ENCODE peak calls at places on chromosomes 4 and X, in four cellular contexts. Q is activated CD4-positive, alpha-beta T cell treated with anti-CD3 and anti-CD28 coated beads, Interleukin-2, amount 50 U/mL, for 48 hours; B is astrocyte of the spinal cord; F is GM20000. C is an unnamed sample.

GRCh38 chrX:134554291-134554690 is 94.3 kb downstream of the HPRT1 start:
- DNase-seq in Q (no peak), B (no peak), F (no peak), C (peak; percentile 5)

GRCh38 chr4:124753941-124754581 is 41.5 kb upstream of the ANKRD50 start:
- DNase-seq in Q (no peak), B (no peak), F (no peak), C (no peak)

GRCh38 chr4:68240618-68241017 is 4.9 kb downstream of the TMPRSS11B start:
- DNase-seq in Q (no peak), B (no peak), F (no peak), C (no peak)

GRCh38 chrX:68354869-68355628 is 78.2 kb downstream of the OPHN1 start:
- DNase-seq in Q (no peak), B (peak; percentile 8), F (no peak), C (no peak)

GRCh38 chr4:183257808-183258207 is 62.3 kb downstream of the CLDN22 start:
- DNase-seq in Q (no peak), B (no peak), F (no peak), C (no peak)

GRCh38 chr4:128924951-128925350 is 115.5 kb downstream of the JADE1 start:
- DNase-seq in Q (no peak), B (no peak), F (no peak), C (no peak)

GRCh38 chrX:63421411-63421810 is 70.3 kb upstream of the SPIN4 start:
- DNase-seq in Q (no peak), B (no peak), F (no peak), C (no peak)

GRCh38 chr4:56755901-56756300 is 65.6 kb downstream of the SPINK2 start:
- DNase-seq in Q (no peak), B (peak; percentile 20), F (no peak), C (no peak)

GRCh38 chr4:127631420-127631819 is 1.3 kb upstream of the INTU start:
- DNase-seq in Q (no peak), B (peak; percentile 20), F (no peak), C (no peak)

GRCh38 chrX:1925053-1925481 is 310.2 kb downstream of the ASMT start:
- DNase-seq in Q (no peak), B (no peak), F (no peak), C (peak; percentile 18)

GRCh38 chr4:95505149-95505548 is 43.6 kb downstream of the UNC5C start:
- DNase-seq in Q (no peak), B (peak; percentile 87), F (no peak), C (no peak)

GRCh38 chrX:27078371-27078770 is 384.8 kb downstream of the PPP4R3C start:
- DNase-seq in Q (no peak), B (no peak), F (no peak), C (no peak)

GRCh38 chr4:54571293-54571723 is 86.4 kb upstream of the KIT start:
- DNase-seq in Q (no peak), B (no peak), F (no peak), C (no peak)

GRCh38 chr4:142351958-142352357 is 494.1 kb downstream of the INPP4B start:
- DNase-seq in Q (no peak), B (no peak), F (no peak), C (no peak)

GRCh38 chrX:150525061-150525919 is 43.1 kb upstream of the MTM1 start:
- DNase-seq in Q (no peak), B (no peak), F (no peak), C (no peak)

GRCh38 chrX:137041329-137041728 is 7.5 kb upstream of the GPR101 start:
- DNase-seq in Q (no peak), B (no peak), F (no peak), C (no peak)

GRCh38 chr4:118888666-118889312 is at the start of gene SYNPO2:
- DNase-seq in Q (peak; percentile 48), B (peak; percentile 90), F (peak; percentile 34), C (peak; percentile 90)

GRCh38 chr4:174592985-174593335 is 70.7 kb upstream of the HPGD start:
- DNase-seq in Q (no peak), B (peak; percentile 55), F (no peak), C (peak; percentile 63)

GRCh38 chrX:154373340-154374306 is 811 bp downstream of the FLNA start:
- DNase-seq in Q (peak; percentile 37), B (peak; percentile 79), F (peak; percentile 49), C (peak; percentile 64)

GRCh38 chr4:139917896-139918295 is 236.1 kb downstream of the MAML3 start:
- DNase-seq in Q (no peak), B (no peak), F (no peak), C (no peak)

GRCh38 chr4:115433501-115433900 is 320.1 kb upstream of the NDST4 start:
- DNase-seq in Q (no peak), B (no peak), F (no peak), C (no peak)

GRCh38 chr4:72970756-72971155 is 98.8 kb downstream of the COX18 start:
- DNase-seq in Q (no peak), B (no peak), F (no peak), C (no peak)

GRCh38 chr4:73815145-73815544 is 21.3 kb upstream of the CXCL6 start:
- DNase-seq in Q (no peak), B (peak; percentile 48), F (no peak), C (no peak)

GRCh38 chrX:72396117-72396516 is 90.4 kb upstream of the CITED1 start:
- DNase-seq in Q (no peak), B (no peak), F (no peak), C (no peak)

GRCh38 chr4:80006935-80007744 is 65.9 kb downstream of the ANTXR2 start:
- DNase-seq in Q (no peak), B (peak; percentile 49), F (no peak), C (no peak)

GRCh38 chrX:47579537-47579936 is 2.7 kb upstream of the TIMP1 start:
- DNase-seq in Q (peak; percentile 51), B (peak; percentile 70), F (peak; percentile 52), C (peak; percentile 39)

GRCh38 chrX:120207009-120207610 is 43.5 kb upstream of the ZBTB33 start:
- DNase-seq in Q (no peak), B (no peak), F (no peak), C (no peak)

GRCh38 chrX:138765061-138765460 is 53.5 kb upstream of the FGF13 start:
- DNase-seq in Q (no peak), B (peak; percentile 23), F (no peak), C (peak; percentile 54)

GRCh38 chr4:112173593-112174559 is 28.6 kb downstream of the FAM241A start:
- DNase-seq in Q (no peak), B (no peak), F (no peak), C (peak; percentile 17)

GRCh38 chr4:1417522-1418390 is 11.5 kb upstream of the NKX1-1 start:
- DNase-seq in Q (no peak), B (no peak), F (no peak), C (no peak)

GRCh38 chr4:78781086-78781630 is 5.0 kb downstream of the BMP2K start:
- DNase-seq in Q (no peak), B (no peak), F (no peak), C (no peak)

GRCh38 chr4:146567396-146567795 is 45.7 kb upstream of the SLC10A7 start:
- DNase-seq in Q (no peak), B (no peak), F (no peak), C (no peak)

GRCh38 chr4:99763635-99764101 is 53.0 kb upstream of the DAPP1 start:
- DNase-seq in Q (peak; percentile 12), B (peak; percentile 95), F (no peak), C (peak; percentile 74)

GRCh38 chr4:24837781-24838180 is 42.4 kb downstream of the SOD3 start:
- DNase-seq in Q (no peak), B (no peak), F (no peak), C (no peak)

GRCh38 chr4:105350859-105351494 is 122.9 kb downstream of the PPA2 start:
- DNase-seq in Q (no peak), B (peak; percentile 35), F (no peak), C (no peak)